ENCODE peak calls at places on chromosomes 6 and 20, in seven cellular contexts. J is SK-N-SH, M is HCT116, H is OCI-LY7, Z is PC-3, B is GM23248, K is neural progenitor cell. O is an unnamed sample. For H3K9me3, the result is how much of the 10 kb centered on the place peaks cover.

GRCh38 chr20:11797161-11797560 is 120.5 kb upstream of the BTBD3 start:
- DNase-seq in B (peak), J (no peak), K (no peak), H (no peak), M (no peak), Z (no peak), O (no peak)

GRCh38 chr20:51525241-51526104 is 17.0 kb downstream of the NFATC2 start:
- DNase-seq in J (no peak), K (no peak), M (no peak), Z (no peak), H (peak), B (no peak), O (no peak)

GRCh38 chr6:105373481-105373880 is 29.4 kb downstream of the PREP start:
- DNase-seq in Z (no peak), H (no peak), K (no peak), M (no peak), J (no peak), B (no peak), O (no peak)

GRCh38 chr6:147856687-147857086 is 348.2 kb downstream of the SAMD5 start:
- DNase-seq in Z (no peak), H (no peak), J (no peak), M (no peak), B (no peak), K (no peak), O (no peak)

GRCh38 chr6:22906091-22906549 is 336.8 kb downstream of the HDGFL1 start:
- DNase-seq in M (no peak), H (no peak), Z (peak), K (peak), B (peak), J (no peak), O (no peak)

GRCh38 chr20:50286609-50287008 is 96.0 kb downstream of the CEBPB start:
- DNase-seq in K (no peak), J (peak), B (peak), Z (peak), M (no peak), H (peak), O (no peak)

GRCh38 chr6:99013145-99013544 is 65.4 kb upstream of the FBXL4 start:
- DNase-seq in J (no peak), H (no peak), Z (peak), B (peak), M (no peak), K (no peak), O (no peak)

GRCh38 chr6:169839898-169840631 is 88.6 kb downstream of the ERMARD start:
- DNase-seq in M (no peak), J (peak), H (no peak), Z (no peak), B (no peak), K (no peak), O (no peak)

GRCh38 chr6:150256618-150257272 is 112.1 kb upstream of the IYD start:
- DNase-seq in K (no peak), M (no peak), B (peak), H (no peak), J (no peak), Z (peak), O (no peak)

GRCh38 chr20:371755-372542 is 8.6 kb upstream of the TRIB3 start:
- DNase-seq in Z (peak), J (no peak), H (no peak), M (peak), K (no peak), B (peak), O (no peak)

GRCh38 chr20:61725145-61725544 is 340.5 kb downstream of the TAF4 start:
- DNase-seq in B (no peak), M (no peak), H (no peak), K (no peak), J (no peak), Z (no peak), O (no peak)

GRCh38 chr20:23094927-23095326 is 8.8 kb upstream of the CD93 start:
- DNase-seq in K (no peak), B (no peak), H (no peak), M (no peak), Z (peak), J (no peak), O (no peak)

GRCh38 chr6:166382500-166382932 is 224 bp downstream of the MPC1 start:
- DNase-seq in B (no peak), K (no peak), Z (no peak), H (no peak), J (no peak), M (no peak), O (no peak)

GRCh38 chr20:58482416-58482815 is 32.8 kb downstream of the APCDD1L start:
- DNase-seq in B (peak), M (no peak), J (no peak), Z (no peak), H (no peak), K (no peak), O (no peak)

GRCh38 chr6:35602133-35602946 is 86.4 kb downstream of the FKBP5 start:
- DNase-seq in M (no peak), B (peak), K (no peak), H (no peak), Z (peak), J (peak), O (no peak)

GRCh38 chr6:45420083-45420908 is 42.6 kb upstream of the SUPT3H start:
- DNase-seq in H (no peak), K (peak), Z (peak), B (peak), M (no peak), J (peak), O (peak)

GRCh38 chr6:29627762-29628418 is 5.1 kb downstream of the GABBR1 start:
- DNase-seq in B (peak), K (peak), H (peak), J (peak), Z (peak), M (no peak), O (no peak)

GRCh38 chr6:29626948-29627761 is 5.8 kb downstream of the GABBR1 start:
- DNase-seq in M (no peak), H (no peak), K (peak), Z (no peak), B (peak), J (peak), O (no peak)

GRCh38 chr6:29620629-29621028 is 12.4 kb downstream of the GABBR1 start:
- DNase-seq in Z (no peak), J (no peak), H (no peak), M (no peak), K (no peak), B (no peak), O (no peak)

GRCh38 chr6:29625337-29625930 is 7.5 kb downstream of the GABBR1 start:
- DNase-seq in K (no peak), J (no peak), Z (no peak), M (no peak), H (no peak), B (no peak), O (no peak)

DNA sequence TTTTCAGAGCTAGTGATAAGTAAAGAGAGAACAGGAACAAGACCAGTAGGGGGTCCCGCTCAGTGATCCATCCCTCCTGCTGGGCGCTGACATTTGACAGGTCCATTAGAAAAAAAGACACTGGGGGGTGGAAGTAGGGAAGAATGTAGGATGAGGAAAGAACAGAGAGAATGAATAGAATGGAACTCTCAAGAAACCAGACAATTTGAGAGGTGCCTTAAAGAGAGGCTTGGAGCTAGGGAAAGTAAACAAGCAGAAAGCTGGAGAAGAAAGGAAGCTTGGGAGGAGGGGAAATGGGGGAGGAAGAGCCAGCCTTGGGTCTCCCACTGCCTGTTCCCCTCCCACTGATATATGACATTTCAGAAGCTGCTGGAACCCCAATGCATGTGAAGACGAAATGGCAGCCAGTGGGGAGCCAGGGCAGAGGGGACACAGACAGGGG is 8.4 kb downstream of the GABBR1 start:
- DNase-seq in M (no peak), J (no peak), K (no peak), B (no peak), H (no peak), Z (no peak), O (no peak)
- TF ChIP-seq EZH2phosphoT487 in M (no peak), J (no peak), K (no peak), B (no peak), H (no peak), Z (no peak), O (no peak)

GRCh38 chr20:21706345-21707195 is 1.1 kb downstream of the PAX1 start:
- DNase-seq in B (no peak), H (no peak), Z (no peak), M (no peak), J (no peak), K (peak), O (no peak)
- H3K4me3 ChIP-seq in B (no peak), H (no peak), Z (no peak), M (no peak), J (no peak), K (peak), O (no peak)

DNA sequence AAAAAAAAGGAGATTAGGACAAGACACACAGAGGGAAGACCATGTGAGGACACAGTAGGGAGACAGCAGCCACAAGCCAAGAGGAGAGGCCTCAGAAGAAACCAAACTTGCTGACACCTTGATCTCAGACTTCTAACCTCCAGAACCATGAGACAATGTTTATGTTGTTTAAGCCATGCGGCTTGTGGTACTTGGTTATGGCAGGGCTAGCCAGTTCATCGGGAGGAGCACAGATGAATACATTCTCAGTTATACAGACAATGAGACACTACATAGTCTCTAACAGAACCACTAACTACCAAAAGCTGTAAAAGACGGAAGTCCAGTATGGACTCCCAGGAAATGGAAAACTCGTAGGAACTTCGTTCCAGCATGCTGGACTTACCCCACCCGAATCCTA is 116.8 kb downstream of the MBOAT1 start:
- DNase-seq in H (no peak), M (no peak), B (no peak), K (no peak), J (no peak), Z (no peak), O (no peak)
- H3K9me3 ChIP-seq in H (under half), M (under half), B (under half), K (under half), J (under half), Z (under half), O (under half)

DNA sequence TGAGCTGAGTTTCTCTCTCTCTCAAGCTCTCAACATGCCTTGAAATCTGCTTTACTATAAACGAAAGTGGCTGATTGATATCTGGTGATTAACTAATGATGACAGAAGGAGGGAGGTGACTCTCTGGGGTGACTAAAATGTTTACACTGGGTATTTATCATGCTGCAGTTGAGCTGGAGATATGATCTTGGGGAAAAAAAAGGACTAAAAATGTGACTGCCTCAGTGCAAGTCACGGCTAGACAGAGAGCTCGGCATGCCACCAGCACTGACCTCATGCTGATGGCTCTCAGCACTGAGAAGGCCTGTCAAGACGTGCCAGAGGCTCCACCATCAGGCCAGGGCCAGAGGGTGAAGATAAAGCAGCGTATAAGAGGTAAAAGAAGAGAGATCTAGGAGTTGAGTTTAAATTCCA is 103.1 kb upstream of the SPACA1 start:
- DNase-seq in H (peak), B (peak), Z (peak), K (peak), M (no peak), J (peak), O (no peak)
- TF ChIP-seq EZH2phosphoT487 in H (no peak), B (no peak), Z (no peak), K (no peak), M (no peak), J (no peak), O (no peak)

DNA sequence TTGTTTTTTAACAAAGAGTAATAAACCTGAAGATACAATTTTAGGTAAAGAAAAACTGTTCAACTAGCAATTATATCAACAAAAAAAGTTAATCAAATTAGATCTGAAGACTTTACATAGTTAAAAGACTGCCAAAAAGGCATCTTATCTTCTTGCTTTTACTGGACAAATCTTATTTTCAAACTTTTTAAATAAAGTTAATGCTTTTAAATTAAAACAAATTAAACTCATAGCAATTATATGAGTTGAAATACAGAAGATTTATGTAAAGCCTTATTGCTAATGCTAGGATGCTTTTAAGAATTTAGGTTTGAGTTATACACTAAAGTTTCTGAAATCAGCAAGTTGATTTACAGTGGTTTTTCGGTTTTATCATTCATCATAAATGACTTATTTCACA is 227.3 kb downstream of the TBC1D32 start:
- DNase-seq in Z (no peak), M (no peak), B (no peak), H (no peak), K (no peak), J (no peak), O (no peak)
- H3K4me3 ChIP-seq in Z (no peak), M (no peak), B (no peak), H (no peak), K (no peak), J (no peak), O (no peak)

GRCh38 chr6:20119446-20119845 is 92.8 kb downstream of the MBOAT1 start:
- DNase-seq in Z (no peak), M (no peak), J (no peak), K (no peak), B (no peak), H (no peak), O (no peak)
- H3K9me3 ChIP-seq in Z (under half), M (under half), J (under half), K (under half), B (under half), H (under half), O (under half)

DNA sequence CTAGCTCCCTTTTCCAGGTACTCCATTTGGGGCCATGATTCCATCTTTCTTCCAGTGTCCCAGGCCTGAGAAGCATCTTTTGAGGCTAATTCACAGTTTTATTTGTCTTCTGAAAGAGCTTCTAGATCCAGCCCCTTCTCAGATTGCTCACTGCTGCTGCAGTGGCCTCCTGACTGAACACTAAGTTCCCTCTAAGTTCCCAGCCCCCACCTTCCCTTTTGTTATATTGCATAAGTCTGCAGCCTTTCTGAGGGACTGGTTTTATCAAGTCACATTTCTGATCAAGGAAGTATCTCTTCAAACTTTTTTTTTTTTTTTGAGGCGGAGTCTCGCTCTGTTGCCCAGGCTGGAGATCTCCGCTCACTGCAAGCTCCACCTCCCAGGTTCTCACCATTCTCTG is 10.7 kb downstream of the MAPRE1 start:
- DNase-seq in M (no peak), Z (no peak), B (peak), H (no peak), K (no peak), J (no peak), O (no peak)
- TF ChIP-seq EZH2phosphoT487 in M (no peak), Z (no peak), B (no peak), H (no peak), K (no peak), J (no peak), O (no peak)

O was measured in MM.1S.